ENCODE peak calls at places on chromosomes 4 and X, in five cellular contexts. R, W, Y, V and F are unnamed samples.

GRCh38 chr4:11338990-11339782 is 89.5 kb downstream of the HS3ST1 start:
- DNase-seq in R (peak), W (no peak), Y (no peak), V (no peak), F (no peak)

GRCh38 chr4:25180524-25181131 is 20.4 kb upstream of the SEPSECS start:
- DNase-seq in R (no peak), W (peak), Y (no peak), V (no peak), F (no peak)

GRCh38 chr4:83582289-83582756 is 46.4 kb downstream of the GPAT3 start:
- DNase-seq in R (no peak), W (peak), Y (peak), V (peak), F (no peak)

GRCh38 chrX:115968436-115969252 is 201.9 kb upstream of the AGTR2 start:
- DNase-seq in R (peak), W (no peak), Y (peak), V (peak), F (no peak)

GRCh38 chrX:136268051-136269048 is 17.1 kb upstream of the MAP7D3 start:
- DNase-seq in R (peak), W (peak), Y (no peak), V (no peak), F (no peak)

GRCh38 chr4:17688011-17688441 is 73.6 kb downstream of the MED28 start:
- DNase-seq in R (no peak), W (peak), Y (no peak), V (no peak), F (no peak)

GRCh38 chrX:153883163-153883843 is 2.7 kb downstream of the L1CAM start:
- DNase-seq in R (no peak), W (no peak), Y (no peak), V (no peak), F (no peak)

GRCh38 chr4:2303686-2304320 is 41.9 kb upstream of the MXD4 start:
- DNase-seq in R (no peak), W (no peak), Y (peak), V (no peak), F (no peak)

GRCh38 chr4:29304595-29304994 is 1415.6 kb upstream of the PCDH7 start:
- DNase-seq in R (no peak), W (no peak), Y (peak), V (no peak), F (no peak)

GRCh38 chr4:4599886-4600285 is 58.0 kb upstream of the STX18 start:
- DNase-seq in R (peak), W (no peak), Y (no peak), V (no peak), F (no peak)

GRCh38 chr4:112060212-112060611 is 85.0 kb upstream of the FAM241A start:
- DNase-seq in R (no peak), W (peak), Y (no peak), V (no peak), F (no peak)

GRCh38 chr4:122577808-122578781 is 42.8 kb downstream of the IL21 start:
- DNase-seq in R (no peak), W (peak), Y (no peak), V (no peak), F (no peak)

GRCh38 chr4:7754565-7755262 is 184.9 kb downstream of the AFAP1 start:
- DNase-seq in R (no peak), W (no peak), Y (no peak), V (peak), F (no peak)

GRCh38 chr4:1056671-1057402 is 45.4 kb downstream of the FGFRL1 start:
- DNase-seq in R (no peak), W (no peak), Y (no peak), V (no peak), F (no peak)

GRCh38 chrX:45824471-45824870 is 623.8 kb upstream of the DIPK2B start:
- DNase-seq in R (no peak), W (peak), Y (no peak), V (no peak), F (peak)

GRCh38 chr4:7155611-7156071 is 36.7 kb upstream of the SORCS2 start:
- DNase-seq in R (no peak), W (no peak), Y (no peak), V (no peak), F (no peak)

GRCh38 chr4:138522366-138522765 is 280.2 kb upstream of the SLC7A11 start:
- DNase-seq in R (no peak), W (peak), Y (no peak), V (no peak), F (no peak)

GRCh38 chrX:101685923-101686322 is 26.3 kb upstream of the ARMCX2 start:
- DNase-seq in R (no peak), W (no peak), Y (no peak), V (no peak), F (no peak)

GRCh38 chr4:94669672-94670664 is 87.8 kb upstream of the BMPR1B start:
- DNase-seq in R (no peak), W (peak), Y (no peak), V (no peak), F (no peak)

GRCh38 chrX:151505796-151506195 is 57.7 kb upstream of the PASD1 start:
- DNase-seq in R (no peak), W (peak), Y (no peak), V (no peak), F (no peak)

GRCh38 chrX:118383120-118383519 is 37.2 kb downstream of the WDR44 start:
- DNase-seq in R (no peak), W (no peak), Y (no peak), V (no peak), F (no peak)

GRCh38 chr4:141306331-141306730 is 85.6 kb downstream of the ZNF330 start:
- DNase-seq in R (no peak), W (no peak), Y (no peak), V (no peak), F (no peak)

GRCh38 chr4:236028-236427 is 69.2 kb downstream of the ZNF732 start:
- DNase-seq in R (no peak), W (no peak), Y (no peak), V (no peak), F (no peak)

GRCh38 chr4:17494258-17494657 is 17.6 kb downstream of the QDPR start:
- DNase-seq in R (no peak), W (peak), Y (no peak), V (no peak), F (peak)

GRCh38 chr4:142091085-142091513 is 454.7 kb downstream of the IL15 start:
- DNase-seq in R (no peak), W (peak), Y (no peak), V (no peak), F (peak)

GRCh38 chr4:4289575-4289929 is 402 bp downstream of the LYAR start:
- DNase-seq in R (no peak), W (peak), Y (no peak), V (no peak), F (no peak)

GRCh38 chrX:48835524-48836329 is at the start of gene PCSK1N:
- DNase-seq in R (peak), W (peak), Y (no peak), V (no peak), F (no peak)